ENCODE peak calls at places on chromosome 12, in five cellular contexts. One of them, this sample, is unnamed.

GRCh38 chr12:52063986-52064649 is 5.7 kb upstream of the ATG101 start:
- DNase-seq in small intestine: no peak
- DNase-seq in uterus: peak
- DNase-seq in hepatocyte: no peak
- DNase-seq in breast epithelium: no peak
- DNase-seq in this sample: peak

GRCh38 chr12:121712462-121713256 is at the start of gene TMEM120B:
- DNase-seq in breast epithelium: peak
- DNase-seq in uterus: peak
- DNase-seq in hepatocyte: peak
- DNase-seq in small intestine: peak
- DNase-seq in this sample: peak

GRCh38 chr12:1855241-1855640 is 34.9 kb downstream of the LRTM2 start:
- DNase-seq in hepatocyte: no peak
- DNase-seq in breast epithelium: no peak
- DNase-seq in uterus: no peak
- DNase-seq in small intestine: peak
- DNase-seq in this sample: no peak

GRCh38 chr12:47748507-47748828 is 10.2 kb downstream of the RAPGEF3 start:
- DNase-seq in small intestine: no peak
- DNase-seq in uterus: no peak
- DNase-seq in hepatocyte: no peak
- DNase-seq in breast epithelium: no peak
- DNase-seq in this sample: no peak

GRCh38 chr12:121628037-121628436 is 1.7 kb downstream of the ORAI1 start:
- DNase-seq in hepatocyte: peak
- DNase-seq in small intestine: peak
- DNase-seq in uterus: no peak
- DNase-seq in breast epithelium: no peak
- DNase-seq in this sample: no peak

GRCh38 chr12:65510584-65511050 is 232.1 kb downstream of the MSRB3 start:
- DNase-seq in small intestine: peak
- DNase-seq in uterus: peak
- DNase-seq in breast epithelium: no peak
- DNase-seq in hepatocyte: peak
- DNase-seq in this sample: no peak

GRCh38 chr12:10205251-10205807 is 7.3 kb upstream of the GABARAPL1 start:
- DNase-seq in uterus: no peak
- DNase-seq in hepatocyte: no peak
- DNase-seq in small intestine: no peak
- DNase-seq in breast epithelium: no peak
- DNase-seq in this sample: peak

GRCh38 chr12:75488553-75488952 is 8.0 kb downstream of the GLIPR1 start:
- DNase-seq in small intestine: no peak
- DNase-seq in breast epithelium: no peak
- DNase-seq in hepatocyte: peak
- DNase-seq in uterus: no peak
- DNase-seq in this sample: peak

GRCh38 chr12:29103539-29103974 is 45.5 kb upstream of the FAR2 start:
- DNase-seq in small intestine: peak
- DNase-seq in breast epithelium: no peak
- DNase-seq in uterus: no peak
- DNase-seq in hepatocyte: no peak
- DNase-seq in this sample: no peak

GRCh38 chr12:106114084-106115068 is 24.4 kb downstream of the NUAK1 start:
- DNase-seq in uterus: peak
- DNase-seq in breast epithelium: no peak
- DNase-seq in small intestine: no peak
- DNase-seq in hepatocyte: no peak
- DNase-seq in this sample: no peak

GRCh38 chr12:124002021-124002640 is 29.1 kb downstream of the ZNF664 start:
- DNase-seq in uterus: no peak
- DNase-seq in hepatocyte: no peak
- DNase-seq in small intestine: no peak
- DNase-seq in breast epithelium: no peak
- DNase-seq in this sample: no peak

GRCh38 chr12:79098530-79098929 is 234.0 kb downstream of the SYT1 start:
- DNase-seq in small intestine: no peak
- DNase-seq in hepatocyte: no peak
- DNase-seq in breast epithelium: no peak
- DNase-seq in uterus: no peak
- DNase-seq in this sample: no peak

GRCh38 chr12:28872654-28873268 is 276.3 kb upstream of the FAR2 start:
- DNase-seq in breast epithelium: no peak
- DNase-seq in uterus: peak
- DNase-seq in small intestine: peak
- DNase-seq in hepatocyte: peak
- DNase-seq in this sample: peak

GRCh38 chr12:107731376-107731775 is 29.6 kb downstream of the PRDM4 start:
- DNase-seq in small intestine: peak
- DNase-seq in uterus: no peak
- DNase-seq in breast epithelium: no peak
- DNase-seq in hepatocyte: no peak
- DNase-seq in this sample: no peak

GRCh38 chr12:32106153-32106516 is 512 bp upstream of the BICD1 start:
- DNase-seq in breast epithelium: no peak
- DNase-seq in uterus: no peak
- DNase-seq in hepatocyte: no peak
- DNase-seq in small intestine: no peak
- DNase-seq in this sample: no peak

GRCh38 chr12:43914923-43915468 is 79.1 kb downstream of the TMEM117 start:
- DNase-seq in breast epithelium: no peak
- DNase-seq in hepatocyte: peak
- DNase-seq in uterus: no peak
- DNase-seq in small intestine: peak
- DNase-seq in this sample: no peak

GRCh38 chr12:121709478-121709890 is 3.1 kb upstream of the TMEM120B start:
- DNase-seq in small intestine: no peak
- DNase-seq in uterus: no peak
- DNase-seq in hepatocyte: peak
- DNase-seq in breast epithelium: no peak
- DNase-seq in this sample: peak

GRCh38 chr12:68919581-68920239 is 13.3 kb downstream of the CPM start:
- DNase-seq in uterus: no peak
- DNase-seq in breast epithelium: no peak
- DNase-seq in hepatocyte: no peak
- DNase-seq in small intestine: no peak
- DNase-seq in this sample: no peak

GRCh38 chr12:89693639-89694202 is 14.9 kb downstream of the ATP2B1 start:
- DNase-seq in uterus: no peak
- DNase-seq in small intestine: no peak
- DNase-seq in breast epithelium: no peak
- DNase-seq in hepatocyte: no peak
- DNase-seq in this sample: no peak

GRCh38 chr12:67819902-67820301 is 169.3 kb upstream of the IFNG-AS1 start:
- DNase-seq in uterus: no peak
- DNase-seq in hepatocyte: no peak
- DNase-seq in small intestine: no peak
- DNase-seq in breast epithelium: no peak
- DNase-seq in this sample: no peak

GRCh38 chr12:56565510-56566101 is 44.0 kb downstream of the RBMS2 start:
- DNase-seq in small intestine: peak
- DNase-seq in uterus: peak
- DNase-seq in breast epithelium: no peak
- DNase-seq in hepatocyte: peak
- DNase-seq in this sample: no peak

DNA sequence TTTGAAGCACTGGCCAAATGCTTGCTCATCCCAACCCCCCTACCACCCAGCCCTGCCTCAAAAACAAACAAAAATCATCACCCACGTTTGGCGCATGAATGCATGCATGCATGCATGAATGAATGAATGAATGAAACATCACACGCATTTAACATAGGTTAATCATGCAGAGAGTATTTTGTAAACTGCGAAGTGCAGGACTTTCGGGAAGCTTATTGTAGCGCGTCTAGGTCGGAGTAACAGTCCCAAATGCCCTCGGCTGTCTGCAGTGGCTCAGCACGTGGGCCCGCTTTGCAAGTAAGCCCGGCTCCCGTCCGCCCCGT is 335 bp upstream of the IFT81 start:
- DNase-seq in hepatocyte: no peak
- DNase-seq in breast epithelium: no peak
- DNase-seq in uterus: no peak
- DNase-seq in small intestine: no peak
- DNase-seq in this sample: peak
- H3K4me3 ChIP-seq in hepatocyte: no peak
- H3K4me3 ChIP-seq in breast epithelium: no peak
- H3K4me3 ChIP-seq in uterus: no peak
- H3K4me3 ChIP-seq in small intestine: no peak
- H3K4me3 ChIP-seq in this sample: no peak

GRCh38 chr12:27289414-27289813 is 43.2 kb upstream of the BMAL2 start:
- DNase-seq in small intestine: no peak
- DNase-seq in hepatocyte: no peak
- DNase-seq in breast epithelium: no peak
- DNase-seq in uterus: no peak
- DNase-seq in this sample: peak

GRCh38 chr12:27293463-27293862 is 39.2 kb upstream of the BMAL2 start:
- DNase-seq in small intestine: no peak
- DNase-seq in uterus: no peak
- DNase-seq in hepatocyte: no peak
- DNase-seq in breast epithelium: no peak
- DNase-seq in this sample: no peak

GRCh38 chr12:27291862-27292261 is 40.8 kb upstream of the BMAL2 start:
- DNase-seq in hepatocyte: no peak
- DNase-seq in breast epithelium: no peak
- DNase-seq in uterus: no peak
- DNase-seq in small intestine: no peak
- DNase-seq in this sample: no peak

GRCh38 chr12:27290501-27291168 is 42.0 kb upstream of the BMAL2 start:
- DNase-seq in uterus: no peak
- DNase-seq in hepatocyte: no peak
- DNase-seq in small intestine: peak
- DNase-seq in breast epithelium: no peak
- DNase-seq in this sample: no peak

DNA sequence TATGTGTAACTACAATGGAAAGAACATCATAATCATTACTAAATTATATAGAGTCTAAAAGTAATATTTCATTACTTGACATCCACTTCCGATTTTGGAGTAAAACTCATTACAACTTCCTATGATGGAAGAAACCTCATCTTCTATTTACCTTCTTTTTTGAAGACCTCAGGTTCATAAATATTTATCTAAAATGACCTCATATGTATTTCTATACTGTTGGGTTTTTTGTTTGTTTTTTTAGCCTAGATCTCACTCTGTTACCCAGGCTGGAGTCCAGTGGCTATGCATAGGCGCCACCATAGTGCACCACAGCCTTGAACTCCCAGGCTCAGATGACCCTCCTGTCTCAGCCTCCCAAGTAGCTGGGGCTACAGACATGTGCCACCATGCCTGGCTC is 39.9 kb upstream of the BMAL2 start:
- DNase-seq in breast epithelium: no peak
- DNase-seq in hepatocyte: no peak
- DNase-seq in small intestine: no peak
- DNase-seq in uterus: no peak
- DNase-seq in this sample: no peak
- H3K27ac ChIP-seq in breast epithelium: peak
- H3K27ac ChIP-seq in hepatocyte: no peak
- H3K27ac ChIP-seq in small intestine: no peak
- H3K27ac ChIP-seq in uterus: no peak
- H3K27ac ChIP-seq in this sample: no peak

GRCh38 chr12:6914246-6914947 is at the start of gene ENO2:
- DNase-seq in uterus: peak
- DNase-seq in small intestine: peak
- DNase-seq in breast epithelium: no peak
- DNase-seq in hepatocyte: peak
- DNase-seq in this sample: peak
- H3K4me3 ChIP-seq in uterus: peak
- H3K4me3 ChIP-seq in small intestine: peak
- H3K4me3 ChIP-seq in breast epithelium: peak
- H3K4me3 ChIP-seq in hepatocyte: peak
- H3K4me3 ChIP-seq in this sample: peak

DNA sequence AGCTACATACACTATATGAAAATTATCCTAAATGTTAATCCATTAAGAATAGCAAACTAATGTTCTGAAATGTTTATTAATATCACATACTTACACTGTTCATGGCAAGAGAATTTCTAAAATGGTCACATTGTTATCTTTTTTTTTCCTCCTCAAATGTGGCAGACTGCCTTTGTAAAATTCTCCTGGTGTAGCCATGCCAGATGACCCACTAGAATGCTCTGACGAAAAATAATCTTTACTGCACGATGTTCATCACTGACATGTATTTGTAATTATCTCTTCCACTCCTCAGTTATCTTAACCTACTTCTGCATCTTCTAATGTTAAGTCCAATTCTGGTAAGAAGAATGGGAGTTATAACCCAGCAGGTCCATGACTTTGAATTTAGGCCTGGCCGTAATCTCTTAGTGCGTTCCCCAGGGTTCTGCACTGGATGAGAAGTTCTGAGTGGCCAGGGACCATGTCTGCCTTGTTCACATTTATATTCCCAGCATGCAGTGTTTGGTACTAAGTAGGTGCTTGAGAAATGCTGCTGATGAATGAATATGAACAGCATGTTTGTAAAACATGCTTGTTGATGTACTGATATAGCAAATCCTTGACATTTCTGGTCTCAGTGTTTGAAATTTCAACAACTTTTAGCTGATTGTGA is 46.7 kb downstream of the NOPCHAP1 start:
- DNase-seq in uterus: no peak
- DNase-seq in breast epithelium: no peak
- DNase-seq in hepatocyte: no peak
- DNase-seq in small intestine: no peak
- DNase-seq in this sample: no peak
- H3K27ac ChIP-seq in uterus: peak
- H3K27ac ChIP-seq in breast epithelium: no peak
- H3K27ac ChIP-seq in hepatocyte: no peak
- H3K27ac ChIP-seq in small intestine: no peak
- H3K27ac ChIP-seq in this sample: no peak

DNA sequence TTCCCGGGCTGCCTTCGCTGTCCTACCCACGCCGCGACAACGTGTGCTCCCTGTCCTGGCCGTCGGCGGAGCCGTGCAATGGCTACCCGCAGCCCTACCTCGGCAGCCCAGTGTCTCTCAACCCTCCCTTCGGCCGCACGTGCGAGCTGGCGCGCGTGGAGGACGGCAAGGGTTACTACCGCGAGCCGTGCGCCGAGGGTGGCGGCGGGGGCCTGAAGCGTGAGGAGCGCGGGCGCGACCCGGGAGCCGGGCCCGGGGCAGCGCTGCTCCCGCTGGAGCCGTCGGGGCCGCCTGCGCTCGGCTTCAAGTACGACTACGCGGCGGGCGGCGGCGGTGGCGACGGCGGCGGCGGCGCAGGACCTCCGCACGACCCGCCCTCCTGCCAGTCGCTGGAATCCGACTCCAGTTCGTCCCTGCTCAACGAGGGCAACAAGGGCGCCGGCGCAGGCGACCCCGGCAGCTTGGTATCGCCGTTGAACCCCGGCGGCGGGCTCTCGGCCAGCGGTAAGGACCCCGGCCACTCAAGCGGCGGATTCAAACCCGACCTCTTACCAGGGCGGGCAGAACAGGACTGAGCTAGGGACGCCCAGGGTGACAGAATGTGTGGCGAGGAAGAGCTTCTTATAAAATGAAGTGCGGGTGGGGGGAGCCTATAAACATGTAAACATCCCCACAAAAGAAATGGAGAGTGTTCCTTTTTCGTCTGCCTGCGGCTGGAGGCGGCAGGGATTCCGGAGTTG is 503 bp downstream of the HOXC12 start:
- DNase-seq in uterus: peak
- DNase-seq in small intestine: no peak
- DNase-seq in hepatocyte: no peak
- DNase-seq in breast epithelium: no peak
- DNase-seq in this sample: peak
- H3K4me3 ChIP-seq in uterus: no peak
- H3K4me3 ChIP-seq in small intestine: no peak
- H3K4me3 ChIP-seq in hepatocyte: no peak
- H3K4me3 ChIP-seq in breast epithelium: no peak
- H3K4me3 ChIP-seq in this sample: peak

GRCh38 chr12:91620949-91621348 is 438.3 kb upstream of the DCN start:
- DNase-seq in small intestine: peak
- DNase-seq in uterus: no peak
- DNase-seq in breast epithelium: no peak
- DNase-seq in hepatocyte: peak
- DNase-seq in this sample: no peak
- H3K27ac ChIP-seq in small intestine: no peak
- H3K27ac ChIP-seq in uterus: no peak
- H3K27ac ChIP-seq in breast epithelium: no peak
- H3K27ac ChIP-seq in hepatocyte: no peak
- H3K27ac ChIP-seq in this sample: no peak